ENCODE peak calls at places on chromosomes 3 and 15, in ten cellular contexts. One of them, this sample, is unnamed.
A peak's percentile ranks its signal among the peaks of the same experiment; 100 is the strongest.

GRCh38 chr15:99729920-99730319 is 3.3 kb downstream of the LYSMD4 start:
- DNase-seq in islet precursor cell: peak; percentile 68
- DNase-seq in HEK293T: peak; percentile 21
- DNase-seq in NB4: peak; percentile 56
- DNase-seq in glomerular endothelial cell: no peak
- DNase-seq in BE2C: peak; percentile 54
- DNase-seq in stimulated activated CD8-positive, alpha-beta memory T cell treated with anti-CD3 and anti-CD28 coated beads, Interleukin-4, amount 100 ng/mL, for 48 hours: no peak
- DNase-seq in activated CD8-positive, alpha-beta memory T cell treated with anti-CD3 and anti-CD28 coated beads for 24 hours: no peak
- DNase-seq in mesenchymal stem cell: peak; percentile 52
- DNase-seq in activated CD8-positive, alpha-beta T cell treated with anti-CD3 and anti-CD28 coated beads for 36 hours: peak; percentile 41
- DNase-seq in this sample: no peak

GRCh38 chr3:126179825-126180476 is 435 bp downstream of the ALDH1L1 start:
- DNase-seq in islet precursor cell: peak; percentile 67
- DNase-seq in HEK293T: peak; percentile 34
- DNase-seq in NB4: no peak
- DNase-seq in glomerular endothelial cell: no peak
- DNase-seq in BE2C: no peak
- DNase-seq in stimulated activated CD8-positive, alpha-beta memory T cell treated with anti-CD3 and anti-CD28 coated beads, Interleukin-4, amount 100 ng/mL, for 48 hours: no peak
- DNase-seq in activated CD8-positive, alpha-beta memory T cell treated with anti-CD3 and anti-CD28 coated beads for 24 hours: no peak
- DNase-seq in mesenchymal stem cell: no peak
- DNase-seq in activated CD8-positive, alpha-beta T cell treated with anti-CD3 and anti-CD28 coated beads for 36 hours: no peak
- DNase-seq in this sample: no peak

GRCh38 chr15:23081271-23081670 is 41.9 kb upstream of the TUBGCP5 start:
- DNase-seq in islet precursor cell: peak; percentile 32
- DNase-seq in HEK293T: no peak
- DNase-seq in NB4: peak; percentile 34
- DNase-seq in glomerular endothelial cell: no peak
- DNase-seq in BE2C: no peak
- DNase-seq in stimulated activated CD8-positive, alpha-beta memory T cell treated with anti-CD3 and anti-CD28 coated beads, Interleukin-4, amount 100 ng/mL, for 48 hours: no peak
- DNase-seq in activated CD8-positive, alpha-beta memory T cell treated with anti-CD3 and anti-CD28 coated beads for 24 hours: no peak
- DNase-seq in mesenchymal stem cell: no peak
- DNase-seq in activated CD8-positive, alpha-beta T cell treated with anti-CD3 and anti-CD28 coated beads for 36 hours: no peak
- DNase-seq in this sample: no peak

GRCh38 chr3:190073264-190073663 is 47.4 kb downstream of the P3H2 start:
- DNase-seq in islet precursor cell: peak; percentile 85
- DNase-seq in HEK293T: no peak
- DNase-seq in NB4: no peak
- DNase-seq in glomerular endothelial cell: no peak
- DNase-seq in BE2C: no peak
- DNase-seq in stimulated activated CD8-positive, alpha-beta memory T cell treated with anti-CD3 and anti-CD28 coated beads, Interleukin-4, amount 100 ng/mL, for 48 hours: no peak
- DNase-seq in activated CD8-positive, alpha-beta memory T cell treated with anti-CD3 and anti-CD28 coated beads for 24 hours: no peak
- DNase-seq in mesenchymal stem cell: peak; percentile 75
- DNase-seq in activated CD8-positive, alpha-beta T cell treated with anti-CD3 and anti-CD28 coated beads for 36 hours: no peak
- DNase-seq in this sample: no peak

GRCh38 chr3:46947981-46948791 is 28.4 kb downstream of the CCDC12 start:
- DNase-seq in islet precursor cell: peak; percentile 77
- DNase-seq in HEK293T: no peak
- DNase-seq in NB4: peak; percentile 88
- DNase-seq in glomerular endothelial cell: no peak
- DNase-seq in BE2C: peak; percentile 17
- DNase-seq in stimulated activated CD8-positive, alpha-beta memory T cell treated with anti-CD3 and anti-CD28 coated beads, Interleukin-4, amount 100 ng/mL, for 48 hours: peak; percentile 78
- DNase-seq in activated CD8-positive, alpha-beta memory T cell treated with anti-CD3 and anti-CD28 coated beads for 24 hours: peak; percentile 78
- DNase-seq in mesenchymal stem cell: peak; percentile 86
- DNase-seq in activated CD8-positive, alpha-beta T cell treated with anti-CD3 and anti-CD28 coated beads for 36 hours: peak; percentile 80
- DNase-seq in this sample: no peak

GRCh38 chr15:41872166-41872747 is 21.6 kb downstream of the SPTBN5 start:
- DNase-seq in islet precursor cell: no peak
- DNase-seq in HEK293T: no peak
- DNase-seq in NB4: no peak
- DNase-seq in glomerular endothelial cell: no peak
- DNase-seq in BE2C: no peak
- DNase-seq in stimulated activated CD8-positive, alpha-beta memory T cell treated with anti-CD3 and anti-CD28 coated beads, Interleukin-4, amount 100 ng/mL, for 48 hours: no peak
- DNase-seq in activated CD8-positive, alpha-beta memory T cell treated with anti-CD3 and anti-CD28 coated beads for 24 hours: no peak
- DNase-seq in mesenchymal stem cell: no peak
- DNase-seq in activated CD8-positive, alpha-beta T cell treated with anti-CD3 and anti-CD28 coated beads for 36 hours: no peak
- DNase-seq in this sample: no peak

GRCh38 chr3:164940737-164941136 is 137.6 kb downstream of the SI start:
- DNase-seq in islet precursor cell: no peak
- DNase-seq in HEK293T: no peak
- DNase-seq in NB4: no peak
- DNase-seq in glomerular endothelial cell: no peak
- DNase-seq in BE2C: no peak
- DNase-seq in stimulated activated CD8-positive, alpha-beta memory T cell treated with anti-CD3 and anti-CD28 coated beads, Interleukin-4, amount 100 ng/mL, for 48 hours: no peak
- DNase-seq in activated CD8-positive, alpha-beta memory T cell treated with anti-CD3 and anti-CD28 coated beads for 24 hours: no peak
- DNase-seq in mesenchymal stem cell: no peak
- DNase-seq in activated CD8-positive, alpha-beta T cell treated with anti-CD3 and anti-CD28 coated beads for 36 hours: no peak
- DNase-seq in this sample: no peak

GRCh38 chr15:56978898-56979662 is 60.6 kb downstream of the TCF12 start:
- DNase-seq in islet precursor cell: no peak
- DNase-seq in HEK293T: no peak
- DNase-seq in NB4: no peak
- DNase-seq in glomerular endothelial cell: no peak
- DNase-seq in BE2C: no peak
- DNase-seq in stimulated activated CD8-positive, alpha-beta memory T cell treated with anti-CD3 and anti-CD28 coated beads, Interleukin-4, amount 100 ng/mL, for 48 hours: no peak
- DNase-seq in activated CD8-positive, alpha-beta memory T cell treated with anti-CD3 and anti-CD28 coated beads for 24 hours: no peak
- DNase-seq in mesenchymal stem cell: no peak
- DNase-seq in activated CD8-positive, alpha-beta T cell treated with anti-CD3 and anti-CD28 coated beads for 36 hours: no peak
- DNase-seq in this sample: no peak

GRCh38 chr3:89300519-89300918 is 193.1 kb downstream of the EPHA3 start:
- DNase-seq in islet precursor cell: no peak
- DNase-seq in HEK293T: no peak
- DNase-seq in NB4: peak; percentile 1
- DNase-seq in glomerular endothelial cell: no peak
- DNase-seq in BE2C: no peak
- DNase-seq in stimulated activated CD8-positive, alpha-beta memory T cell treated with anti-CD3 and anti-CD28 coated beads, Interleukin-4, amount 100 ng/mL, for 48 hours: no peak
- DNase-seq in activated CD8-positive, alpha-beta memory T cell treated with anti-CD3 and anti-CD28 coated beads for 24 hours: no peak
- DNase-seq in mesenchymal stem cell: no peak
- DNase-seq in activated CD8-positive, alpha-beta T cell treated with anti-CD3 and anti-CD28 coated beads for 36 hours: no peak
- DNase-seq in this sample: no peak

GRCh38 chr3:104750581-104750980 is 616.1 kb upstream of the ALCAM start:
- DNase-seq in islet precursor cell: no peak
- DNase-seq in HEK293T: no peak
- DNase-seq in NB4: no peak
- DNase-seq in glomerular endothelial cell: no peak
- DNase-seq in BE2C: no peak
- DNase-seq in stimulated activated CD8-positive, alpha-beta memory T cell treated with anti-CD3 and anti-CD28 coated beads, Interleukin-4, amount 100 ng/mL, for 48 hours: no peak
- DNase-seq in activated CD8-positive, alpha-beta memory T cell treated with anti-CD3 and anti-CD28 coated beads for 24 hours: no peak
- DNase-seq in mesenchymal stem cell: peak; percentile 17
- DNase-seq in activated CD8-positive, alpha-beta T cell treated with anti-CD3 and anti-CD28 coated beads for 36 hours: no peak
- DNase-seq in this sample: no peak

GRCh38 chr15:62257991-62258390 is 92.9 kb upstream of the C2CD4B start:
- DNase-seq in islet precursor cell: peak; percentile 4
- DNase-seq in HEK293T: no peak
- DNase-seq in NB4: no peak
- DNase-seq in glomerular endothelial cell: no peak
- DNase-seq in BE2C: no peak
- DNase-seq in stimulated activated CD8-positive, alpha-beta memory T cell treated with anti-CD3 and anti-CD28 coated beads, Interleukin-4, amount 100 ng/mL, for 48 hours: no peak
- DNase-seq in activated CD8-positive, alpha-beta memory T cell treated with anti-CD3 and anti-CD28 coated beads for 24 hours: no peak
- DNase-seq in mesenchymal stem cell: no peak
- DNase-seq in activated CD8-positive, alpha-beta T cell treated with anti-CD3 and anti-CD28 coated beads for 36 hours: no peak
- DNase-seq in this sample: no peak

GRCh38 chr3:166634091-166634746 is 745.9 kb downstream of the ZBBX start:
- DNase-seq in islet precursor cell: no peak
- DNase-seq in HEK293T: no peak
- DNase-seq in NB4: no peak
- DNase-seq in glomerular endothelial cell: no peak
- DNase-seq in BE2C: no peak
- DNase-seq in stimulated activated CD8-positive, alpha-beta memory T cell treated with anti-CD3 and anti-CD28 coated beads, Interleukin-4, amount 100 ng/mL, for 48 hours: no peak
- DNase-seq in activated CD8-positive, alpha-beta memory T cell treated with anti-CD3 and anti-CD28 coated beads for 24 hours: no peak
- DNase-seq in mesenchymal stem cell: no peak
- DNase-seq in activated CD8-positive, alpha-beta T cell treated with anti-CD3 and anti-CD28 coated beads for 36 hours: no peak
- DNase-seq in this sample: no peak

GRCh38 chr3:73674280-73674679 is 49.5 kb upstream of the PDZRN3 start:
- DNase-seq in islet precursor cell: no peak
- DNase-seq in HEK293T: no peak
- DNase-seq in NB4: no peak
- DNase-seq in glomerular endothelial cell: no peak
- DNase-seq in BE2C: no peak
- DNase-seq in stimulated activated CD8-positive, alpha-beta memory T cell treated with anti-CD3 and anti-CD28 coated beads, Interleukin-4, amount 100 ng/mL, for 48 hours: no peak
- DNase-seq in activated CD8-positive, alpha-beta memory T cell treated with anti-CD3 and anti-CD28 coated beads for 24 hours: no peak
- DNase-seq in mesenchymal stem cell: peak; percentile 57
- DNase-seq in activated CD8-positive, alpha-beta T cell treated with anti-CD3 and anti-CD28 coated beads for 36 hours: no peak
- DNase-seq in this sample: no peak

GRCh38 chr3:159233734-159234133 is 431.9 kb downstream of the MFSD1 start:
- DNase-seq in islet precursor cell: no peak
- DNase-seq in HEK293T: no peak
- DNase-seq in NB4: no peak
- DNase-seq in glomerular endothelial cell: no peak
- DNase-seq in BE2C: no peak
- DNase-seq in stimulated activated CD8-positive, alpha-beta memory T cell treated with anti-CD3 and anti-CD28 coated beads, Interleukin-4, amount 100 ng/mL, for 48 hours: no peak
- DNase-seq in activated CD8-positive, alpha-beta memory T cell treated with anti-CD3 and anti-CD28 coated beads for 24 hours: no peak
- DNase-seq in mesenchymal stem cell: no peak
- DNase-seq in activated CD8-positive, alpha-beta T cell treated with anti-CD3 and anti-CD28 coated beads for 36 hours: no peak
- DNase-seq in this sample: no peak

GRCh38 chr3:35666893-35667292 is 27.6 kb downstream of the ARPP21 start:
- DNase-seq in islet precursor cell: no peak
- DNase-seq in HEK293T: no peak
- DNase-seq in NB4: no peak
- DNase-seq in glomerular endothelial cell: no peak
- DNase-seq in BE2C: no peak
- DNase-seq in stimulated activated CD8-positive, alpha-beta memory T cell treated with anti-CD3 and anti-CD28 coated beads, Interleukin-4, amount 100 ng/mL, for 48 hours: no peak
- DNase-seq in activated CD8-positive, alpha-beta memory T cell treated with anti-CD3 and anti-CD28 coated beads for 24 hours: no peak
- DNase-seq in mesenchymal stem cell: no peak
- DNase-seq in activated CD8-positive, alpha-beta T cell treated with anti-CD3 and anti-CD28 coated beads for 36 hours: no peak
- DNase-seq in this sample: no peak

GRCh38 chr3:127233371-127233770 is 40.4 kb downstream of the PRR23E start:
- DNase-seq in islet precursor cell: peak; percentile 61
- DNase-seq in HEK293T: no peak
- DNase-seq in NB4: peak; percentile 25
- DNase-seq in glomerular endothelial cell: no peak
- DNase-seq in BE2C: no peak
- DNase-seq in stimulated activated CD8-positive, alpha-beta memory T cell treated with anti-CD3 and anti-CD28 coated beads, Interleukin-4, amount 100 ng/mL, for 48 hours: no peak
- DNase-seq in activated CD8-positive, alpha-beta memory T cell treated with anti-CD3 and anti-CD28 coated beads for 24 hours: no peak
- DNase-seq in mesenchymal stem cell: no peak
- DNase-seq in activated CD8-positive, alpha-beta T cell treated with anti-CD3 and anti-CD28 coated beads for 36 hours: peak; percentile 12
- DNase-seq in this sample: no peak

GRCh38 chr3:119084371-119085069 is 49.9 kb upstream of the IGSF11 start:
- DNase-seq in islet precursor cell: peak; percentile 58
- DNase-seq in HEK293T: no peak
- DNase-seq in NB4: no peak
- DNase-seq in glomerular endothelial cell: no peak
- DNase-seq in BE2C: no peak
- DNase-seq in stimulated activated CD8-positive, alpha-beta memory T cell treated with anti-CD3 and anti-CD28 coated beads, Interleukin-4, amount 100 ng/mL, for 48 hours: no peak
- DNase-seq in activated CD8-positive, alpha-beta memory T cell treated with anti-CD3 and anti-CD28 coated beads for 24 hours: no peak
- DNase-seq in mesenchymal stem cell: no peak
- DNase-seq in activated CD8-positive, alpha-beta T cell treated with anti-CD3 and anti-CD28 coated beads for 36 hours: no peak
- DNase-seq in this sample: no peak

GRCh38 chr15:83282859-83283812 is 1.3 kb downstream of the BNC1 start:
- DNase-seq in islet precursor cell: peak; percentile 83
- DNase-seq in HEK293T: peak; percentile 61
- DNase-seq in NB4: no peak
- DNase-seq in glomerular endothelial cell: no peak
- DNase-seq in BE2C: no peak
- DNase-seq in stimulated activated CD8-positive, alpha-beta memory T cell treated with anti-CD3 and anti-CD28 coated beads, Interleukin-4, amount 100 ng/mL, for 48 hours: no peak
- DNase-seq in activated CD8-positive, alpha-beta memory T cell treated with anti-CD3 and anti-CD28 coated beads for 24 hours: no peak
- DNase-seq in mesenchymal stem cell: peak; percentile 73
- DNase-seq in activated CD8-positive, alpha-beta T cell treated with anti-CD3 and anti-CD28 coated beads for 36 hours: no peak
- DNase-seq in this sample: no peak

GRCh38 chr3:46168583-46168982 is 39.5 kb downstream of the CCR1 start:
- DNase-seq in islet precursor cell: no peak
- DNase-seq in HEK293T: no peak
- DNase-seq in NB4: no peak
- DNase-seq in glomerular endothelial cell: no peak
- DNase-seq in BE2C: no peak
- DNase-seq in stimulated activated CD8-positive, alpha-beta memory T cell treated with anti-CD3 and anti-CD28 coated beads, Interleukin-4, amount 100 ng/mL, for 48 hours: no peak
- DNase-seq in activated CD8-positive, alpha-beta memory T cell treated with anti-CD3 and anti-CD28 coated beads for 24 hours: no peak
- DNase-seq in mesenchymal stem cell: peak; percentile 16
- DNase-seq in activated CD8-positive, alpha-beta T cell treated with anti-CD3 and anti-CD28 coated beads for 36 hours: no peak
- DNase-seq in this sample: no peak

GRCh38 chr3:25218362-25218761 is 209.7 kb upstream of the RARB start:
- DNase-seq in islet precursor cell: no peak
- DNase-seq in HEK293T: no peak
- DNase-seq in NB4: no peak
- DNase-seq in glomerular endothelial cell: no peak
- DNase-seq in BE2C: no peak
- DNase-seq in stimulated activated CD8-positive, alpha-beta memory T cell treated with anti-CD3 and anti-CD28 coated beads, Interleukin-4, amount 100 ng/mL, for 48 hours: no peak
- DNase-seq in activated CD8-positive, alpha-beta memory T cell treated with anti-CD3 and anti-CD28 coated beads for 24 hours: no peak
- DNase-seq in mesenchymal stem cell: no peak
- DNase-seq in activated CD8-positive, alpha-beta T cell treated with anti-CD3 and anti-CD28 coated beads for 36 hours: no peak
- DNase-seq in this sample: no peak

GRCh38 chr15:96272427-96272826 is 58.1 kb upstream of the NR2F2 start:
- DNase-seq in islet precursor cell: no peak
- DNase-seq in HEK293T: no peak
- DNase-seq in NB4: no peak
- DNase-seq in glomerular endothelial cell: no peak
- DNase-seq in BE2C: no peak
- DNase-seq in stimulated activated CD8-positive, alpha-beta memory T cell treated with anti-CD3 and anti-CD28 coated beads, Interleukin-4, amount 100 ng/mL, for 48 hours: no peak
- DNase-seq in activated CD8-positive, alpha-beta memory T cell treated with anti-CD3 and anti-CD28 coated beads for 24 hours: no peak
- DNase-seq in mesenchymal stem cell: no peak
- DNase-seq in activated CD8-positive, alpha-beta T cell treated with anti-CD3 and anti-CD28 coated beads for 36 hours: no peak
- DNase-seq in this sample: no peak

GRCh38 chr3:178419078-178419477 is 117.2 kb upstream of the KCNMB2 start:
- DNase-seq in islet precursor cell: no peak
- DNase-seq in HEK293T: no peak
- DNase-seq in NB4: no peak
- DNase-seq in glomerular endothelial cell: no peak
- DNase-seq in BE2C: no peak
- DNase-seq in stimulated activated CD8-positive, alpha-beta memory T cell treated with anti-CD3 and anti-CD28 coated beads, Interleukin-4, amount 100 ng/mL, for 48 hours: no peak
- DNase-seq in activated CD8-positive, alpha-beta memory T cell treated with anti-CD3 and anti-CD28 coated beads for 24 hours: no peak
- DNase-seq in mesenchymal stem cell: peak; percentile 56
- DNase-seq in activated CD8-positive, alpha-beta T cell treated with anti-CD3 and anti-CD28 coated beads for 36 hours: no peak
- DNase-seq in this sample: no peak

GRCh38 chr3:127565711-127566110 is 24.8 kb downstream of the TPRA1 start:
- DNase-seq in islet precursor cell: no peak
- DNase-seq in HEK293T: no peak
- DNase-seq in NB4: no peak
- DNase-seq in glomerular endothelial cell: no peak
- DNase-seq in BE2C: no peak
- DNase-seq in stimulated activated CD8-positive, alpha-beta memory T cell treated with anti-CD3 and anti-CD28 coated beads, Interleukin-4, amount 100 ng/mL, for 48 hours: no peak
- DNase-seq in activated CD8-positive, alpha-beta memory T cell treated with anti-CD3 and anti-CD28 coated beads for 24 hours: no peak
- DNase-seq in mesenchymal stem cell: no peak
- DNase-seq in activated CD8-positive, alpha-beta T cell treated with anti-CD3 and anti-CD28 coated beads for 36 hours: no peak
- DNase-seq in this sample: no peak

GRCh38 chr3:65883614-65884013 is 155.1 kb downstream of the MAGI1 start:
- DNase-seq in islet precursor cell: no peak
- DNase-seq in HEK293T: no peak
- DNase-seq in NB4: no peak
- DNase-seq in glomerular endothelial cell: no peak
- DNase-seq in BE2C: no peak
- DNase-seq in stimulated activated CD8-positive, alpha-beta memory T cell treated with anti-CD3 and anti-CD28 coated beads, Interleukin-4, amount 100 ng/mL, for 48 hours: no peak
- DNase-seq in activated CD8-positive, alpha-beta memory T cell treated with anti-CD3 and anti-CD28 coated beads for 24 hours: no peak
- DNase-seq in mesenchymal stem cell: peak; percentile 20
- DNase-seq in activated CD8-positive, alpha-beta T cell treated with anti-CD3 and anti-CD28 coated beads for 36 hours: no peak
- DNase-seq in this sample: no peak

GRCh38 chr3:14422016-14422963 is 19.9 kb downstream of the SLC6A6 start:
- DNase-seq in islet precursor cell: no peak
- DNase-seq in HEK293T: no peak
- DNase-seq in NB4: no peak
- DNase-seq in glomerular endothelial cell: no peak
- DNase-seq in BE2C: no peak
- DNase-seq in stimulated activated CD8-positive, alpha-beta memory T cell treated with anti-CD3 and anti-CD28 coated beads, Interleukin-4, amount 100 ng/mL, for 48 hours: no peak
- DNase-seq in activated CD8-positive, alpha-beta memory T cell treated with anti-CD3 and anti-CD28 coated beads for 24 hours: no peak
- DNase-seq in mesenchymal stem cell: no peak
- DNase-seq in activated CD8-positive, alpha-beta T cell treated with anti-CD3 and anti-CD28 coated beads for 36 hours: no peak
- DNase-seq in this sample: no peak

GRCh38 chr3:189789432-189789831 is 158.2 kb downstream of the TP63 start:
- DNase-seq in islet precursor cell: no peak
- DNase-seq in HEK293T: no peak
- DNase-seq in NB4: no peak
- DNase-seq in glomerular endothelial cell: no peak
- DNase-seq in BE2C: no peak
- DNase-seq in stimulated activated CD8-positive, alpha-beta memory T cell treated with anti-CD3 and anti-CD28 coated beads, Interleukin-4, amount 100 ng/mL, for 48 hours: no peak
- DNase-seq in activated CD8-positive, alpha-beta memory T cell treated with anti-CD3 and anti-CD28 coated beads for 24 hours: no peak
- DNase-seq in mesenchymal stem cell: no peak
- DNase-seq in activated CD8-positive, alpha-beta T cell treated with anti-CD3 and anti-CD28 coated beads for 36 hours: no peak
- DNase-seq in this sample: no peak

GRCh38 chr15:40255033-40255432 is 16.2 kb downstream of the PAK6 start:
- DNase-seq in islet precursor cell: no peak
- DNase-seq in HEK293T: no peak
- DNase-seq in NB4: no peak
- DNase-seq in glomerular endothelial cell: no peak
- DNase-seq in BE2C: no peak
- DNase-seq in stimulated activated CD8-positive, alpha-beta memory T cell treated with anti-CD3 and anti-CD28 coated beads, Interleukin-4, amount 100 ng/mL, for 48 hours: no peak
- DNase-seq in activated CD8-positive, alpha-beta memory T cell treated with anti-CD3 and anti-CD28 coated beads for 24 hours: no peak
- DNase-seq in mesenchymal stem cell: no peak
- DNase-seq in activated CD8-positive, alpha-beta T cell treated with anti-CD3 and anti-CD28 coated beads for 36 hours: no peak
- DNase-seq in this sample: no peak

GRCh38 chr3:170642882-170643601 is 57.2 kb upstream of the SLC7A14 start:
- DNase-seq in islet precursor cell: no peak
- DNase-seq in HEK293T: no peak
- DNase-seq in NB4: no peak
- DNase-seq in glomerular endothelial cell: no peak
- DNase-seq in BE2C: no peak
- DNase-seq in stimulated activated CD8-positive, alpha-beta memory T cell treated with anti-CD3 and anti-CD28 coated beads, Interleukin-4, amount 100 ng/mL, for 48 hours: no peak
- DNase-seq in activated CD8-positive, alpha-beta memory T cell treated with anti-CD3 and anti-CD28 coated beads for 24 hours: no peak
- DNase-seq in mesenchymal stem cell: no peak
- DNase-seq in activated CD8-positive, alpha-beta T cell treated with anti-CD3 and anti-CD28 coated beads for 36 hours: no peak
- DNase-seq in this sample: no peak